ENCODE peak calls at places on chromosome 15, in nine cellular contexts. E is Peyer's patch, R is IMR-90, J is lower leg skin, Z is A549, I is transverse colon, L is stomach, P is GM12892, B is body of pancreas. H is an unnamed sample.

GRCh38 chr15:29835301-29835700 is 13.0 kb upstream of the TJP1 start:
- DNase-seq in E (no peak), R (peak), J (no peak), Z (no peak), I (no peak), L (no peak), P (no peak), B (no peak), H (no peak)

GRCh38 chr15:55587321-55588069 is 650 bp downstream of the PYGO1 start:
- DNase-seq in E (no peak), R (peak), J (no peak), Z (peak), I (peak), L (no peak), P (peak), B (peak), H (peak)

GRCh38 chr15:69930754-69931153 is 167.0 kb downstream of the TLE3 start:
- DNase-seq in E (no peak), R (no peak), J (no peak), Z (no peak), I (no peak), L (no peak), P (no peak), B (no peak), H (no peak)

GRCh38 chr15:55970286-55970685 is 23.1 kb downstream of the NEDD4 start:
- DNase-seq in E (no peak), R (no peak), J (no peak), Z (no peak), I (no peak), L (no peak), P (no peak), B (no peak), H (no peak)

GRCh38 chr15:91849749-91850161 is 3.8 kb upstream of the SLCO3A1 start:
- DNase-seq in E (no peak), R (peak), J (no peak), Z (peak), I (no peak), L (no peak), P (no peak), B (no peak), H (peak)

GRCh38 chr15:76059320-76060097 is at the start of gene TMEM266:
- DNase-seq in E (peak), R (peak), J (peak), Z (peak), I (peak), L (peak), P (peak), B (peak), H (peak)

GRCh38 chr15:76840830-76841460 is 64.2 kb downstream of the SCAPER start:
- DNase-seq in E (no peak), R (peak), J (no peak), Z (peak), I (no peak), L (no peak), P (no peak), B (no peak), H (peak)

GRCh38 chr15:61831505-61831921 is 228.7 kb downstream of the VPS13C start:
- DNase-seq in E (no peak), R (no peak), J (no peak), Z (no peak), I (no peak), L (no peak), P (no peak), B (no peak), H (no peak)

GRCh38 chr15:40430271-40430805 is 10.4 kb upstream of the BAHD1 start:
- DNase-seq in E (no peak), R (peak), J (peak), Z (no peak), I (peak), L (no peak), P (no peak), B (no peak), H (peak)

GRCh38 chr15:57510647-57511046 is 81.1 kb upstream of the MYZAP start:
- DNase-seq in E (no peak), R (peak), J (peak), Z (no peak), I (no peak), L (peak), P (no peak), B (peak), H (no peak)

GRCh38 chr15:32936283-32936918 is 218.6 kb downstream of the GREM1 start:
- DNase-seq in E (no peak), R (peak), J (no peak), Z (peak), I (no peak), L (no peak), P (no peak), B (no peak), H (no peak)

GRCh38 chr15:101560722-101561583 is 71.4 kb upstream of the PCSK6 start:
- DNase-seq in E (no peak), R (no peak), J (peak), Z (no peak), I (no peak), L (no peak), P (no peak), B (no peak), H (no peak)

GRCh38 chr15:69810441-69811071 is 287.2 kb downstream of the TLE3 start:
- DNase-seq in E (no peak), R (no peak), J (no peak), Z (no peak), I (no peak), L (no peak), P (no peak), B (no peak), H (no peak)

GRCh38 chr15:49060710-49061483 is 14.7 kb upstream of the SECISBP2L start:
- DNase-seq in E (no peak), R (peak), J (no peak), Z (no peak), I (no peak), L (no peak), P (no peak), B (no peak), H (no peak)

GRCh38 chr15:72047020-72047419 is 70.9 kb downstream of the MYO9A start:
- DNase-seq in E (no peak), R (peak), J (no peak), Z (no peak), I (no peak), L (no peak), P (no peak), B (no peak), H (no peak)

GRCh38 chr15:63752075-63752684 is 81.6 kb downstream of the HERC1 start:
- DNase-seq in E (peak), R (peak), J (no peak), Z (peak), I (peak), L (peak), P (no peak), B (peak), H (peak)

GRCh38 chr15:89139613-89140499 is 51.6 kb downstream of the ABHD2 start:
- DNase-seq in E (no peak), R (no peak), J (no peak), Z (no peak), I (no peak), L (no peak), P (no peak), B (peak), H (no peak)

GRCh38 chr15:60396964-60397771 is 618 bp downstream of the ANXA2 start:
- DNase-seq in E (peak), R (peak), J (peak), Z (peak), I (peak), L (peak), P (peak), B (peak), H (peak)

GRCh38 chr15:92020765-92021164 is 167.3 kb downstream of the SLCO3A1 start:
- DNase-seq in E (no peak), R (peak), J (no peak), Z (no peak), I (no peak), L (no peak), P (no peak), B (no peak), H (no peak)

GRCh38 chr15:75721462-75721922 is 8.8 kb upstream of the CSPG4 start:
- DNase-seq in E (no peak), R (no peak), J (no peak), Z (no peak), I (no peak), L (no peak), P (no peak), B (no peak), H (no peak)

GRCh38 chr15:66494262-66494661 is 3.3 kb downstream of the SNAPC5 start:
- DNase-seq in E (no peak), R (no peak), J (no peak), Z (no peak), I (no peak), L (no peak), P (no peak), B (no peak), H (no peak)

GRCh38 chr15:66502491-66502890 is 2.2 kb downstream of the RPL4 start:
- DNase-seq in E (no peak), R (no peak), J (no peak), Z (no peak), I (no peak), L (no peak), P (no peak), B (no peak), H (no peak)

GRCh38 chr15:66496951-66497501 is 536 bp downstream of the SNAPC5 start:
- DNase-seq in E (no peak), R (no peak), J (peak), Z (no peak), I (peak), L (no peak), P (no peak), B (no peak), H (no peak)

GRCh38 chr15:66498501-66499386 is 1.2 kb upstream of the SNAPC5 start:
- DNase-seq in E (no peak), R (peak), J (no peak), Z (no peak), I (no peak), L (no peak), P (no peak), B (no peak), H (peak)

GRCh38 chr15:66497502-66498455 is at the start of gene SNAPC5:
- DNase-seq in E (peak), R (peak), J (peak), Z (peak), I (peak), L (peak), P (peak), B (peak), H (peak)
- TF ChIP-seq POLR2A in E (peak), R (peak), J (no peak), Z (peak), I (peak), L (no peak), P (peak), B (peak), H (peak)

DNA sequence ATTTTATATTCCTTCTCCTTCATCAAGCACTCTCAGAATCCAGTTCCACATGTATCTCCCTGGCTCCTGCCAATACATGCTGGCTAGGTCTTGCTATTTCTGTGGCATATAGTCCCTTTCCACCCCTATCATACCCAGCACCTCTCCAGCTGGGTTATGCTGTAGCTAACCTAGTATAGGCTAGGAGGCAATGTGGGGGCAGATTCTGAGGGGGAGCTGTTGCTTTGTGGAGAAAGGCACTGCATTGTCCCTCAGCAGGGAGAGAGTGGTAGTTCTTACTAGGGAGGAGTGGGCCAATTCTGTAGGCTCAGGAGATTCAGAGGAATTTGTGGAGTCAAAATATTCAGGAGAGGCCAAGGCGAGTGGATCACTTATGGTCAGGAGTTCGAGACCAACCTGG is 39.4 kb upstream of the UBL7 start:
- DNase-seq in E (peak), R (no peak), J (no peak), Z (no peak), I (no peak), L (no peak), P (no peak), B (no peak), H (no peak)
- TF ChIP-seq POLR2A in E (no peak), R (no peak), J (no peak), Z (no peak), I (no peak), L (no peak), P (no peak), B (no peak), H (no peak)

GRCh38 chr15:82045179-82045891 is 483 bp downstream of the MEX3B start:
- DNase-seq in E (peak), R (peak), J (peak), Z (peak), I (peak), L (no peak), P (no peak), B (peak), H (peak)

GRCh38 chr15:82047493-82048446 is 2.0 kb upstream of the MEX3B start:
- DNase-seq in E (no peak), R (peak), J (no peak), Z (peak), I (no peak), L (no peak), P (no peak), B (no peak), H (no peak)

GRCh38 chr15:82048809-82049208 is 3.0 kb upstream of the MEX3B start:
- DNase-seq in E (no peak), R (no peak), J (peak), Z (no peak), I (no peak), L (no peak), P (no peak), B (no peak), H (no peak)

GRCh38 chr15:82045892-82046667 is at the start of gene MEX3B:
- DNase-seq in E (peak), R (peak), J (peak), Z (peak), I (peak), L (peak), P (peak), B (peak), H (peak)

DNA sequence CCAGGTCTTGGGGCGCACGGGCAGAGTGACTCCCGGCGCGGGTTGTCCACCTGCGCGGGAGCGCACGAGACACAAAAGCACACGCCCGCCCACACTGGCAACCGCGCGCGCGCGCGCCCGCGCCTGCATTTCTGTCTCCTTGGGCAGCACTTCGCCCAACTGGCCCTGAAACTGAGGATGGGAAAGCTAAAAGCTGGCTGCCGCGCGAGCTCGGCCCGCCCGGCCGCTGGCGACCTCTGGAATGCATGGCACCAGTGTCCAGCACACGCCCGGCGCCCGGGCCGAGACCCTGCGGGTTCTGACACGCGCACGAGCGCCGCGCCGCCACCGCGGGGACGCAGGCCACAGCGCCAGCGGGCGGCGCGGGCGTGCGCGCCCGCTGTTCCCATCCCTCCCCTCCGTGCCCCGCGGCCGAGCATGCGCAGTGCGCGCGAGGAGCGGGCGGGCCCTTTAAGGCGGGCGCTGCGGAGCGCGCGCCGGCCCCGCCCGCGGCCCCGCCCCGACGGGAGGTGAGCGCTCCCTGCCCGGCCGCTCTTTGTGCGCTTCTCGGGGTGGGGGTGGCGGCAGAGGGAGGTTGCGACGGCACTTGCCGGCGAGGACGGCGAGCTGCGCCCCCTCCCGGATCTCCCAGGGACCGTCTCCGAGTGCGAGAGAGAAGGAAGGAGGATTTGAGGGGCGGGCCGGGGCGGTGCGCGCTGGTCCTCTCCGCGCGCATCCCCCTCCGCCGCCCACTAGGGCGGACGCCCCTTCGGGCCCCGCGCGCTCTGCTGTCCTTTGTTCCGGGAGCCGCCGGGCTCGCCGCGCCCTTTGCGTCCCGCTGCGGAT is 1.1 kb upstream of the MEX3B start:
- DNase-seq in E (peak), R (peak), J (peak), Z (peak), I (peak), L (peak), P (peak), B (peak), H (peak)
- TF ChIP-seq POLR2A in E (peak), R (peak), J (no peak), Z (peak), I (peak), L (no peak), P (no peak), B (peak), H (peak)

GRCh38 chr15:34318277-34319079 is 19.1 kb downstream of the SLC12A6 start:
- DNase-seq in E (peak), R (peak), J (no peak), Z (peak), I (peak), L (peak), P (no peak), B (peak), H (peak)
- TF ChIP-seq POLR2A in E (peak), R (peak), J (no peak), Z (peak), I (peak), L (no peak), P (no peak), B (no peak), H (peak)

DNA sequence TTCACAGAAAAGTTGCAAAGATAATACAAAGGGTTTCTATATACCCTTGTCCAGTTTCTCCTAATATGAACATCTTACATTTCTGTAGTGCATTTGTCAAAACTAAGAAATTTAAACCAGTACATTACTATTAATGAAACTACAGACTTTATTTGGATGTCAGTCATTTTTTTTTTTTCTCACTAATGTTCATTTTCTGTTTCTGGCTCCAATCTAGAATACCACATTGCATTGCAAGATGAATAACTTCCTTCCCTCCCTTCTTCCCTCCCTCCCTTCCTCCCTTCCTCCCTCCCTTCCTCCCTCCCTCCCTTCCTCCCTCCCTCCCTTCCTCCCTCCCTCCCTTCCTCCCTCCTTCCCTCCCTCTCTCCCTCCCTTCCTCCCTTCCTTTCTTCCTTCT is 509.2 kb upstream of the MCTP2 start:
- DNase-seq in E (no peak), R (no peak), J (no peak), Z (no peak), I (no peak), L (no peak), P (no peak), B (no peak), H (no peak)
- TF ChIP-seq POLR2A in E (no peak), R (no peak), J (no peak), Z (no peak), I (no peak), L (no peak), P (no peak), B (no peak), H (no peak)

GRCh38 chr15:84898761-84899160 is 14.3 kb downstream of the SLC28A1 start:
- DNase-seq in E (no peak), R (no peak), J (no peak), Z (no peak), I (no peak), L (no peak), P (no peak), B (no peak), H (no peak)
- TF ChIP-seq POLR2A in E (no peak), R (no peak), J (no peak), Z (no peak), I (no peak), L (no peak), P (no peak), B (no peak), H (no peak)

GRCh38 chr15:51334011-51334426 is 4.4 kb downstream of the CYP19A1 start:
- DNase-seq in E (no peak), R (no peak), J (no peak), Z (no peak), I (no peak), L (no peak), P (no peak), B (no peak), H (no peak)
- TF ChIP-seq POLR2A in E (no peak), R (no peak), J (no peak), Z (no peak), I (no peak), L (no peak), P (no peak), B (no peak), H (no peak)

GRCh38 chr15:43774062-43774461 is 2.7 kb downstream of the ELL3 start:
- DNase-seq in E (no peak), R (no peak), J (no peak), Z (no peak), I (no peak), L (no peak), P (no peak), B (no peak), H (no peak)
- TF ChIP-seq POLR2A in E (no peak), R (no peak), J (no peak), Z (no peak), I (no peak), L (no peak), P (no peak), B (no peak), H (no peak)

DNA sequence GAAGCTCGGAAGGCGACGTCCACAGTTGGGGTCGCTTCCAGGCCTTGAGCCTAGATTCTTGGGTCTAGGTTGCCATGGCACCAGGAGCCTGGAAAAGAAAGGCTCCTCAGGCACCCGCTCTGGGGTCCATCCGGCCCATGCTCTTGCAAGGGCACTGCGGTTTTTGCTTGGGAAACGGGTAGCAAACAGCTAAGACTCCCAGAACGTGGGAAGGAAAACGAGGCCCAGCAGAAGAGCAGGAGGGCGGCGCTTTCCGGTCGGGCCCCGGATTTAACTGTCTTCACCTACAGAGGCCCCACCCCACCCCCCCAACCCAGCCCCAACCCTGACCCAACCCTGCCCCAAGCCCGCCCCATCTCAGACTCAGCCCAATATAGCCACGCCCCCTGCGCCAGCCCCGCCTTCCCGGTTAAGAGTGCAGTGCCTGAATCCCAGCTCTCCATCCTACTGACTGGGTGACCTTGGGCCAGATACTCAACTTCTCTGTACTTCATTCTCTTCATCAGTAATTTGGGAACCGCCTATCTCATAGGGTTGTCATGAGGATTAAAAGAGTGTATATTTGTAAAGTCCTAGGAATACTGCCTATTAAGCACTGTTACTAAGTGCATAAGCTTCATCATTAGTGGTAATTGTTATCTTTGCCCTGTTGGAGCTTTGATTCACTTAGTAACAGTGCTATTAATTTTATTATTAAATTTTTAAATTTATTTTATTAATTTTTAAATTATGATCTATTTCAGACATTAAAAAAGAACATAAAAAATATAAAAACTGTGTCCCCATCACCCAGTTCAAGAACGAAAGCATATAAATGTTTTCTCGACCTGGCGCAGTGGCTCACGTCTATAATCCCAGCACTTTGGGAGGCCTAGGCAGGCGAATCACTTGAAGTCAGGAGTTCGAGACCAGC is 28.4 kb upstream of the SMAD6 start:
- DNase-seq in E (peak), R (no peak), J (no peak), Z (no peak), I (peak), L (peak), P (no peak), B (no peak), H (peak)
- TF ChIP-seq POLR2A in E (no peak), R (no peak), J (no peak), Z (no peak), I (no peak), L (no peak), P (no peak), B (no peak), H (no peak)